ENCODE peak calls at places on chromosome 6, in nine cellular contexts. J is cardiac muscle cell; M is NAMALWA; N is SW 1271; G is GM12892; A is AG10803; L is stimulated activated CD4-positive, alpha-beta T cell treated with anti-CD3 and anti-CD28 coated beads, Interleukin-2, amount 100 ng/mL, for 48 hours; P is AG04450; Z is T-helper 2 cell. T is an unnamed sample.

GRCh38 chr6:107965746-107966145 is 7.7 kb upstream of the SEC63 start:
- DNase-seq in M (no peak), G (no peak), N (no peak), Z (no peak), J (peak), P (no peak), A (peak), L (no peak), T (no peak)

GRCh38 chr6:145878591-145879295 is 64.1 kb upstream of the FBXO30 start:
- DNase-seq in L (no peak), N (no peak), G (no peak), A (peak), J (peak), Z (no peak), P (no peak), M (no peak), T (no peak)

GRCh38 chr6:11202513-11203305 is 29.8 kb downstream of the NEDD9 start:
- DNase-seq in M (no peak), A (peak), J (peak), Z (peak), N (no peak), G (no peak), P (no peak), L (no peak), T (no peak)

GRCh38 chr6:127971945-127972391 is 71.1 kb upstream of the THEMIS start:
- DNase-seq in N (peak), G (no peak), P (peak), J (peak), L (peak), M (no peak), Z (peak), A (peak), T (no peak)

GRCh38 chr6:43608310-43608763 is 20.7 kb downstream of the GTPBP2 start:
- DNase-seq in Z (peak), M (peak), L (peak), P (peak), N (peak), G (no peak), A (peak), J (peak), T (peak)

GRCh38 chr6:24445704-24446103 is 43.0 kb downstream of the MRS2 start:
- DNase-seq in N (no peak), Z (no peak), G (no peak), A (no peak), P (no peak), M (no peak), L (no peak), J (no peak), T (no peak)

GRCh38 chr6:141354191-141354950 is 778.4 kb upstream of the GJE1 start:
- DNase-seq in A (peak), J (no peak), G (no peak), Z (no peak), N (no peak), P (no peak), M (peak), L (no peak), T (no peak)

GRCh38 chr6:110039996-110040383 is 61.9 kb downstream of the GPR6 start:
- DNase-seq in P (no peak), A (no peak), J (peak), G (no peak), N (no peak), L (peak), Z (peak), M (peak), T (peak)

GRCh38 chr6:27688014-27688586 is 215.2 kb upstream of the ZNF184 start:
- DNase-seq in Z (peak), L (peak), P (peak), A (peak), G (peak), J (peak), N (peak), M (peak), T (peak)

GRCh38 chr6:111427341-111428116 is 55.5 kb downstream of the REV3L start:
- DNase-seq in N (peak), A (peak), Z (no peak), M (no peak), G (no peak), P (peak), J (peak), L (no peak), T (no peak)

GRCh38 chr6:152277826-152278247 is 359.3 kb downstream of the SYNE1 start:
- DNase-seq in G (no peak), N (no peak), M (no peak), L (no peak), A (no peak), Z (no peak), J (no peak), P (no peak), T (peak)

GRCh38 chr6:139882234-139882633 is 507.8 kb upstream of the CITED2 start:
- DNase-seq in A (no peak), G (no peak), J (peak), Z (no peak), M (no peak), N (no peak), L (no peak), P (no peak), T (no peak)

GRCh38 chr6:12973302-12973865 is 256.8 kb downstream of the PHACTR1 start:
- DNase-seq in P (no peak), L (no peak), J (peak), M (no peak), G (no peak), Z (no peak), A (no peak), N (no peak), T (no peak)

GRCh38 chr6:169963581-169964297 is 212.3 kb downstream of the ERMARD start:
- DNase-seq in M (no peak), G (no peak), A (no peak), N (no peak), L (no peak), Z (no peak), P (no peak), J (no peak), T (no peak)

GRCh38 chr6:137297887-137298286 is 78.7 kb upstream of the IFNGR1 start:
- DNase-seq in L (no peak), J (peak), N (no peak), M (no peak), P (no peak), A (no peak), G (no peak), Z (no peak), T (no peak)

GRCh38 chr6:30845183-30845582 is 39.1 kb upstream of the DDR1 start:
- DNase-seq in P (no peak), L (no peak), N (no peak), G (no peak), A (no peak), Z (no peak), J (no peak), M (peak), T (no peak)

GRCh38 chr6:34648808-34649207 is 47.8 kb downstream of the ILRUN start:
- DNase-seq in A (no peak), J (no peak), Z (no peak), M (no peak), N (no peak), P (no peak), L (no peak), G (no peak), T (no peak)

GRCh38 chr6:72245565-72245964 is 359.2 kb downstream of the RIMS1 start:
- DNase-seq in P (no peak), G (no peak), L (no peak), J (no peak), N (no peak), M (no peak), Z (no peak), A (no peak), T (no peak)

GRCh38 chr6:7916959-7917358 is 6.4 kb upstream of the TXNDC5 start:
- DNase-seq in N (no peak), M (peak), G (no peak), A (no peak), P (no peak), J (no peak), L (no peak), Z (no peak), T (no peak)

GRCh38 chr6:2839982-2840793 is 1.5 kb downstream of the SERPINB1 start:
- DNase-seq in Z (no peak), N (no peak), A (no peak), M (no peak), P (no peak), J (no peak), G (no peak), L (no peak), T (no peak)

GRCh38 chr6:155418017-155418749 is 37.5 kb downstream of the NOX3 start:
- DNase-seq in M (peak), N (no peak), J (peak), L (peak), G (no peak), P (no peak), Z (peak), A (peak), T (no peak)

GRCh38 chr6:118320652-118321051 is 227.4 kb upstream of the PLN start:
- DNase-seq in A (no peak), J (peak), M (no peak), L (no peak), G (no peak), N (no peak), P (no peak), Z (no peak), T (no peak)

GRCh38 chr6:134175532-134176282 is 123.3 kb upstream of the SLC2A12 start:
- DNase-seq in Z (no peak), A (peak), L (peak), J (peak), P (no peak), N (no peak), G (peak), M (peak), T (peak)

GRCh38 chr6:30683137-30683979 is 3.1 kb downstream of the PPP1R18 start:
- DNase-seq in L (no peak), P (no peak), J (no peak), A (no peak), M (peak), N (no peak), Z (no peak), G (no peak), T (no peak)

GRCh38 chr6:107523054-107523791 is 33.3 kb downstream of the SOBP start:
- DNase-seq in L (no peak), A (no peak), M (no peak), P (no peak), G (no peak), Z (no peak), N (no peak), J (no peak), T (no peak)

GRCh38 chr6:37788259-37788658 is 31.3 kb upstream of the ZFAND3 start:
- DNase-seq in N (no peak), L (no peak), G (no peak), M (no peak), Z (no peak), J (no peak), A (no peak), P (no peak), T (no peak)

T was measured in hepatocyte.